ENCODE peak calls at places on chromosomes 3 and 15, in six cellular contexts. One of them, this sample, is unnamed.

GRCh38 chr3:71191031-71191482 is 392.5 kb downstream of the FOXP1 start:
- DNase-seq in neural crest cell: no peak
- DNase-seq in A549: no peak
- DNase-seq in AG09319: no peak
- DNase-seq in fibroblast of pulmonary artery: no peak
- DNase-seq in ovary: no peak
- DNase-seq in this sample: no peak

GRCh38 chr3:144031938-144032337 is 60.3 kb downstream of the DIPK2A start:
- DNase-seq in fibroblast of pulmonary artery: peak
- DNase-seq in neural crest cell: no peak
- DNase-seq in ovary: peak
- DNase-seq in AG09319: no peak
- DNase-seq in A549: no peak
- DNase-seq in this sample: no peak

GRCh38 chr15:65612616-65612946 is 1.6 kb upstream of the INTS14 start:
- DNase-seq in A549: no peak
- DNase-seq in neural crest cell: no peak
- DNase-seq in AG09319: no peak
- DNase-seq in fibroblast of pulmonary artery: no peak
- DNase-seq in ovary: no peak
- DNase-seq in this sample: no peak

GRCh38 chr3:65659396-65659795 is 379.3 kb downstream of the MAGI1 start:
- DNase-seq in fibroblast of pulmonary artery: no peak
- DNase-seq in neural crest cell: no peak
- DNase-seq in A549: no peak
- DNase-seq in AG09319: no peak
- DNase-seq in ovary: no peak
- DNase-seq in this sample: no peak

GRCh38 chr3:16675805-16676204 is 70.6 kb upstream of the DAZL start:
- DNase-seq in fibroblast of pulmonary artery: no peak
- DNase-seq in ovary: no peak
- DNase-seq in AG09319: no peak
- DNase-seq in neural crest cell: no peak
- DNase-seq in A549: no peak
- DNase-seq in this sample: no peak

GRCh38 chr15:95291878-95292472 is 1038.5 kb upstream of the NR2F2 start:
- DNase-seq in ovary: no peak
- DNase-seq in A549: peak
- DNase-seq in fibroblast of pulmonary artery: peak
- DNase-seq in AG09319: no peak
- DNase-seq in neural crest cell: no peak
- DNase-seq in this sample: no peak

GRCh38 chr15:99976811-99977271 is 243.6 kb upstream of the LYSMD4 start:
- DNase-seq in neural crest cell: no peak
- DNase-seq in A549: no peak
- DNase-seq in ovary: no peak
- DNase-seq in AG09319: no peak
- DNase-seq in fibroblast of pulmonary artery: peak
- DNase-seq in this sample: no peak

GRCh38 chr3:72681598-72681997 is 166.6 kb downstream of the SHQ1 start:
- DNase-seq in ovary: no peak
- DNase-seq in neural crest cell: no peak
- DNase-seq in AG09319: no peak
- DNase-seq in A549: no peak
- DNase-seq in fibroblast of pulmonary artery: no peak
- DNase-seq in this sample: no peak

GRCh38 chr3:5122030-5122740 is at the start of gene ARL8B:
- DNase-seq in fibroblast of pulmonary artery: peak
- DNase-seq in A549: peak
- DNase-seq in ovary: peak
- DNase-seq in neural crest cell: peak
- DNase-seq in AG09319: peak
- DNase-seq in this sample: peak

GRCh38 chr3:188150982-188151381 is 3.0 kb upstream of the LPP start:
- DNase-seq in A549: no peak
- DNase-seq in fibroblast of pulmonary artery: no peak
- DNase-seq in AG09319: no peak
- DNase-seq in ovary: no peak
- DNase-seq in neural crest cell: no peak
- DNase-seq in this sample: no peak

GRCh38 chr15:43133429-43134156 is at the start of gene TMEM62:
- DNase-seq in neural crest cell: peak
- DNase-seq in ovary: peak
- DNase-seq in A549: peak
- DNase-seq in AG09319: peak
- DNase-seq in fibroblast of pulmonary artery: peak
- DNase-seq in this sample: peak

GRCh38 chr3:37627951-37628620 is 233.6 kb upstream of the CTDSPL start:
- DNase-seq in A549: no peak
- DNase-seq in neural crest cell: no peak
- DNase-seq in AG09319: no peak
- DNase-seq in ovary: no peak
- DNase-seq in fibroblast of pulmonary artery: no peak
- DNase-seq in this sample: no peak

GRCh38 chr15:90807074-90807646 is 61.2 kb upstream of the FURIN start:
- DNase-seq in AG09319: no peak
- DNase-seq in fibroblast of pulmonary artery: no peak
- DNase-seq in A549: no peak
- DNase-seq in neural crest cell: no peak
- DNase-seq in ovary: no peak
- DNase-seq in this sample: no peak

GRCh38 chr15:99085413-99086326 is 19.2 kb upstream of the SYNM start:
- DNase-seq in neural crest cell: no peak
- DNase-seq in AG09319: no peak
- DNase-seq in A549: no peak
- DNase-seq in fibroblast of pulmonary artery: peak
- DNase-seq in ovary: no peak
- DNase-seq in this sample: no peak

DNA sequence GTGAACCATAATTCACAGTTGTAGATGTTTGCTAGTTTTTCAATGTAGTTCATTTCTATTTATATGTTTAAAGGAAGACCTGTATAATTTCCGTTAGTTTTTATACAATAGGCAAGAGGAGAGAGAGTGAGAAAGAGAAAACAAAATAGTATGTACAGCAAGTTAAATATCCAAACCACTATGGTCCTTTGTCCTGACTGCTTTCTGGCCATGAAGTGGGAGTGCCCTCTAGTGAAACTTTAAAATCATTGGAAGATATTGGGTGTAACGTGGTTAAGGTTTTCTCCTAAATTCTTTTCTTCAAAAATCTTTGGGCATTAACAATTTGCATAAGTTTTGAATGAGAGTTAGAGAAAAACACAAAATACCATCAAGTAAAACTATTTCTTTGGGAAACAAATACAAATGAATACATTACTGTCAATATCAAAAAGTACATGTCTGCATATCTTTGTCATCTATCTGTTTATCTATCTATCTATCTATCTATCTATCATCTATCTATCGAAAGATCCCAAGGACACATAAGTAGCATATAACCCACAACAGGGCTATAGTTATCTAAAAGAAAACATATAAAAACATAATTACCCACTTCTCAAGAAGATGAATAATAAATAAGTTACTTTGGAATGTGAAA is 534.6 kb upstream of the ATP11B start:
- DNase-seq in neural crest cell: no peak
- DNase-seq in fibroblast of pulmonary artery: peak
- DNase-seq in ovary: no peak
- DNase-seq in AG09319: no peak
- DNase-seq in A549: peak
- DNase-seq in this sample: no peak
- TF ChIP-seq CTCF in neural crest cell: peak
- TF ChIP-seq CTCF in fibroblast of pulmonary artery: peak
- TF ChIP-seq CTCF in ovary: peak
- TF ChIP-seq CTCF in AG09319: peak
- TF ChIP-seq CTCF in A549: peak
- TF ChIP-seq CTCF in this sample: no peak

DNA sequence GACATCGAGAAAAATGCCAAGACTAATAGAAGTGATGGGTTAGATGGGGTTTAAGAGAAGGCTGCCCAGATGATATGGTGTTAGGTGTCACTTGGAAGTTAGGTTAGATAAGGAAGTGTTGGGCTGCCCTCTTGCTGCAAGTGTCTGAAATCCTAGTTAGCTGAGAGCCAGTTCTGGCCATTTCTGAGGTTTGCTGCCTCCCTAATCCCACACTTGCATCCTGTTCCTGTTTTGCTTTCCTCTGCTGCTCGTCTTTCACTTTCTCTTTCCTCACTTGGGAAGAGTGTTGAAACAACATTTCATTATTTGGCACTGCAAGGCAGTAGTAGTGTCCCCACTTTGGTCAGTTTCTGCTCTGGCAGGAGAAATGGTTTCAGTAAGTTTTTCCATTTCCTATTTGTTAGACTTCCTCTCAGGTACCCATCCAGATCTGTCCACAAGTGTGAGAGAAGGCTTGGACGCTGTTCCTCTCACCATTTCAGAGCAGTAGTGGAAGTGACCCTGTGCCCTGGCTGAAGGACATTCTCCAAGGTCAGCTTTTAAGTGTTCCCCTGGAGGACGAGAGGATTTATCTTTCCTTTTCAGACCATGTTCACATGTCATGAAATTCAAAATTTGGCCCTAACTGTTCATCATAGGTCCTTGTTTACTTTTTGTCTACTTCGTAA is 93.3 kb downstream of the ADAMTSL3 start:
- DNase-seq in A549: no peak
- DNase-seq in fibroblast of pulmonary artery: peak
- DNase-seq in ovary: peak
- DNase-seq in AG09319: no peak
- DNase-seq in neural crest cell: no peak
- DNase-seq in this sample: no peak
- TF ChIP-seq CTCF in A549: no peak
- TF ChIP-seq CTCF in fibroblast of pulmonary artery: peak
- TF ChIP-seq CTCF in ovary: no peak
- TF ChIP-seq CTCF in AG09319: no peak
- TF ChIP-seq CTCF in neural crest cell: no peak
- TF ChIP-seq CTCF in this sample: no peak

DNA sequence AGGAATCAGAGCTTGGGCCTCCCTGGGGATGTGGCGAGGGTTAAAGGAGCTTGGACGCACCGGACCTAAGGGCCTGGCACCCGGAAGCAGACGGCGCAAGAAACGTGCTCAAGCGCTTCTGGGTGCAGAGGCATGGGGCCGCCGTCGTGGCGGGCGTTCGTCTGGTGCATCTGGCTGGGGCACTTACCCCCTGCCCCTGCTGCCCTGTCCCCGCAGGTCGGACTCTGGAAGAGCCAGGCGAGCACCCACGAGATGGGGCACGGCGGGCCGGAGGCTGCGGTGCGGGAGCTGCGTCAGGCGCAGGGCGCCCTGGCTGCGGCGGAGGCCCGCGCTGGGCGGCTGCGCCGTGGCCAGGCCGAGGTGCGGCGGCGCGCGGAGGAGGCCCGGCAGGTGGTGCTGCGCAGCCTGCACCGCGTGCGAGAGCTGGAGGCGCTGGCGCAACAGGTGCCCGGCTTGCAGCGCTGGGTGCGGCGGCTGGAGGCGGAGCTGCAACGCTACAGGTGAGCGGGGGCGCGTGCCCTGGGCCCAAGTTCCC is 2.5 kb downstream of the EFCC1 start:
- DNase-seq in neural crest cell: no peak
- DNase-seq in fibroblast of pulmonary artery: no peak
- DNase-seq in A549: no peak
- DNase-seq in ovary: peak
- DNase-seq in AG09319: no peak
- DNase-seq in this sample: no peak
- TF ChIP-seq CTCF in neural crest cell: peak
- TF ChIP-seq CTCF in fibroblast of pulmonary artery: no peak
- TF ChIP-seq CTCF in A549: no peak
- TF ChIP-seq CTCF in ovary: no peak
- TF ChIP-seq CTCF in AG09319: no peak
- TF ChIP-seq CTCF in this sample: peak

GRCh38 chr3:64224826-64225606 is at the start of gene PRICKLE2:
- DNase-seq in fibroblast of pulmonary artery: peak
- DNase-seq in neural crest cell: peak
- DNase-seq in A549: peak
- DNase-seq in AG09319: peak
- DNase-seq in ovary: peak
- DNase-seq in this sample: no peak
- TF ChIP-seq CTCF in fibroblast of pulmonary artery: peak
- TF ChIP-seq CTCF in neural crest cell: peak
- TF ChIP-seq CTCF in A549: peak
- TF ChIP-seq CTCF in AG09319: peak
- TF ChIP-seq CTCF in ovary: peak
- TF ChIP-seq CTCF in this sample: no peak

GRCh38 chr15:71447328-71448250 is 332.3 kb downstream of the THSD4 start:
- DNase-seq in fibroblast of pulmonary artery: peak
- DNase-seq in neural crest cell: no peak
- DNase-seq in ovary: no peak
- DNase-seq in AG09319: no peak
- DNase-seq in A549: peak
- DNase-seq in this sample: no peak
- TF ChIP-seq CTCF in fibroblast of pulmonary artery: no peak
- TF ChIP-seq CTCF in neural crest cell: no peak
- TF ChIP-seq CTCF in ovary: no peak
- TF ChIP-seq CTCF in AG09319: no peak
- TF ChIP-seq CTCF in A549: no peak
- TF ChIP-seq CTCF in this sample: no peak

GRCh38 chr15:68634122-68634482 is 55.3 kb downstream of the CORO2B start:
- DNase-seq in fibroblast of pulmonary artery: no peak
- DNase-seq in AG09319: no peak
- DNase-seq in neural crest cell: no peak
- DNase-seq in ovary: no peak
- DNase-seq in A549: no peak
- DNase-seq in this sample: no peak

GRCh38 chr15:68636256-68636655 is 57.5 kb downstream of the CORO2B start:
- DNase-seq in neural crest cell: no peak
- DNase-seq in fibroblast of pulmonary artery: no peak
- DNase-seq in AG09319: no peak
- DNase-seq in A549: no peak
- DNase-seq in ovary: no peak
- DNase-seq in this sample: no peak

GRCh38 chr15:68633181-68634121 is 54.7 kb downstream of the CORO2B start:
- DNase-seq in fibroblast of pulmonary artery: no peak
- DNase-seq in A549: no peak
- DNase-seq in AG09319: no peak
- DNase-seq in ovary: no peak
- DNase-seq in neural crest cell: no peak
- DNase-seq in this sample: no peak

GRCh38 chr15:68634531-68634930 is 55.7 kb downstream of the CORO2B start:
- DNase-seq in ovary: no peak
- DNase-seq in A549: no peak
- DNase-seq in neural crest cell: no peak
- DNase-seq in fibroblast of pulmonary artery: no peak
- DNase-seq in AG09319: no peak
- DNase-seq in this sample: no peak

DNA sequence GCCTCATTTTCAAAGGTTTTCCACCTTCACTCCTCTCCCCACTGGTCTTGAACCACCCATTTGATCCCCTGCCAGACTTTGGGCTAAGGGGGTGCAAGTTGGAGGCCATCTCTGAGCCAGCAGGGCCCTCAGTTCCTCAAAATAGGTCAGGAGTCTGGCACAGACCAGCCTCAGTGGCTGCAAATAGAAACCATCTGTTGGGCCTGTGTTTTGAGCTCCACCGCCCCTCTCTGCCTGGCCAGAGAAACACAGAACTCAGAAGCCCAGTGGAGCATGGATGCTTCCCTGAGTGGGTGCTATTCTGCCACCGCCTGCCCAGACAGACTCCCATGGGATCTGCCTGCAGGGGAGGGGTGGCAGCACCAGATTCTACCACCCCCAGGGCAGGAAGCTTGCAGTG is 56.3 kb downstream of the CORO2B start:
- DNase-seq in AG09319: peak
- DNase-seq in fibroblast of pulmonary artery: no peak
- DNase-seq in neural crest cell: no peak
- DNase-seq in A549: no peak
- DNase-seq in ovary: peak
- DNase-seq in this sample: no peak
- TF ChIP-seq CTCF in AG09319: peak
- TF ChIP-seq CTCF in fibroblast of pulmonary artery: no peak
- TF ChIP-seq CTCF in neural crest cell: no peak
- TF ChIP-seq CTCF in A549: no peak
- TF ChIP-seq CTCF in ovary: no peak
- TF ChIP-seq CTCF in this sample: no peak